ENCODE peak calls at places on chromosomes 13 and 19, in eight cellular contexts. B, D, E, S, Z, L, Q and Y are unnamed samples.

GRCh38 chr19:28242317-28242927 is 970.5 kb downstream of the UQCRFS1 start:
- DNase-seq in B (peak; percentile 19), D (no peak), E (peak; percentile 62), S (no peak), Z (no peak), L (no peak), Q (peak; percentile 25), Y (peak; percentile 2)

GRCh38 chr19:39917561-39918182 is 16.8 kb downstream of the FCGBP start:
- DNase-seq in B (no peak), D (no peak), E (no peak), S (no peak), Z (no peak), L (no peak), Q (no peak), Y (no peak)

GRCh38 chr19:41843371-41843770 is 1.1 kb downstream of the LYPD4 start:
- DNase-seq in B (no peak), D (no peak), E (no peak), S (no peak), Z (no peak), L (no peak), Q (no peak), Y (no peak)

GRCh38 chr19:19477705-19478383 is 37.5 kb downstream of the TSSK6 start:
- DNase-seq in B (peak; percentile 52), D (no peak), E (no peak), S (no peak), Z (no peak), L (no peak), Q (no peak), Y (no peak)

GRCh38 chr13:61954092-61954491 is 538.4 kb upstream of the PCDH20 start:
- DNase-seq in B (no peak), D (no peak), E (peak; percentile 52), S (no peak), Z (no peak), L (no peak), Q (no peak), Y (no peak)

GRCh38 chr13:47481521-47481920 is 519.6 kb downstream of the SUCLA2 start:
- DNase-seq in B (no peak), D (no peak), E (no peak), S (no peak), Z (no peak), L (no peak), Q (no peak), Y (no peak)

GRCh38 chr19:40223135-40223822 is 3.2 kb downstream of the CCNP start:
- DNase-seq in B (no peak), D (no peak), E (no peak), S (no peak), Z (no peak), L (no peak), Q (no peak), Y (no peak)

GRCh38 chr13:46569471-46569870 is 16.5 kb downstream of the LRCH1 start:
- DNase-seq in B (no peak), D (no peak), E (no peak), S (no peak), Z (peak; percentile 42), L (no peak), Q (no peak), Y (no peak)

GRCh38 chr13:103517066-103517767 is 451.0 kb upstream of the SLC10A2 start:
- DNase-seq in B (no peak), D (no peak), E (peak; percentile 26), S (no peak), Z (no peak), L (no peak), Q (no peak), Y (no peak)

GRCh38 chr13:74052402-74052928 is 81.7 kb downstream of the KLF12 start:
- DNase-seq in B (peak; percentile 19), D (no peak), E (no peak), S (no peak), Z (no peak), L (no peak), Q (no peak), Y (no peak)

GRCh38 chr13:44117351-44117750 is 237.6 kb downstream of the LACC1 start:
- DNase-seq in B (no peak), D (no peak), E (no peak), S (no peak), Z (no peak), L (no peak), Q (no peak), Y (no peak)

GRCh38 chr19:20472854-20473253 is 92.7 kb downstream of the ZNF737 start:
- DNase-seq in B (no peak), D (no peak), E (no peak), S (no peak), Z (no peak), L (no peak), Q (no peak), Y (no peak)

DNA sequence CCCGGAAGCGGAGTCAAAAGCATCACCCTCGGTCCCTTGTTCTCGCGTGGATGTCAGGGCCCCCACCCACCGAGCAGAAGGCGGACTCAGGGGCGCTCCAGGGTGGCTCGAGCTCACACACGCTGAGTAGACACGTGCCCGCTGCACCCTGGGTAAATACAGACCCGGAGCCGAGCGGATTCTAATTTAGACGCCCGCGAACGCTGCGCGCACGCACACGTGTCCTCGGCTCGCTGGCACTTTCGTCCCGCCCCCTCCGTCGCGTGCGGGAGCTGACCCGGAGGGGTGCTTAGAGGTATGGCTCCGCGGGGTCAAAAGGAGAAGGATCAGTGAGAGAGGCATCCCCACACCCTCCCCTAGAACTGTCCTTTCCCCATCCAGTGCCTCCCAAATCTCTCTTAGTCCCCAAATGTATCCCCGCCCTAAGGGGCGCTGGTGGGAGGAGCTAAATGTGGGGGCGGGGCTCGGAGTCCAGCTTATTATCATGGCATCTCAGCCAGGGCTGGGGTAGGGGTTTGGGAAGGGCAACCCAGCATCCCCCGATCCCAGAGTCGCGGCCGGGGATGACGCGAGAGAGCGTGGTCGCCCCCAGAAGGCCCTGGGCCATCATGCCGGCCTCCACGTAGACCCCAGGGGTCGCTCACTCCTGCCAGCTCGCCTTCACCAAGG is 451 bp upstream of the ICAM5 start:
- DNase-seq in B (no peak), D (no peak), E (peak; percentile 77), S (peak; percentile 44), Z (peak; percentile 57), L (no peak), Q (no peak), Y (peak; percentile 71)
- H3K4me3 ChIP-seq in B (peak overlapping the region; percentile 17), D (no peak overlapping the region), E (peak overlapping the region; percentile 50), S (peak overlapping the region; percentile 47), Z (peak overlapping the region; percentile 23), L (peak overlapping the region; percentile 73), Q (no peak overlapping the region), Y (peak overlapping the region; percentile 78)

GRCh38 chr13:104984296-104984818 is 1551.1 kb downstream of the EFNB2 start:
- DNase-seq in B (no peak), D (no peak), E (peak; percentile 72), S (no peak), Z (peak; percentile 43), L (no peak), Q (peak; percentile 15), Y (no peak)
- H3K4me3 ChIP-seq in B (no peak overlapping the region), D (no peak overlapping the region), E (no peak overlapping the region), S (no peak overlapping the region), Z (peak overlapping the region; percentile 14), L (peak overlapping the region; percentile 30), Q (no peak overlapping the region), Y (no peak overlapping the region)

DNA sequence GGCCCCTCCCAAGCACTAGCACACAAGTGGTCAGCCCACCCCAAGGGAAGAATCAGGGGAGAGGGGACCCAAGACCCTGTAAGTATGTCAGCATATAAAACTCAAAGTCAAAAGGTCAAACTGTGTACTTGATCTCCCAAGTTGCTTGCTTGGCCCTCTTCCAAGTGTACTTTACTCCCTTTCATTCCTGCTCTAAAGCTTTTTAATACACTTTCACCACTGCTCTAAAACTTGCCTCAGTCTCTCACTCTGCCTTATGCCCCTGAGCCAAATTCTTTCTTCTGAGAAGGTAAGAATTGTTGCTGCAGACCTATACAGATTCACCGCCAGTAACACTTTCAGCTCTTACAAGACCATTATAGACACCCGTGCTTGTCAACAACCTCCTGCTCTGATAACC is 15.1 kb upstream of the RNASEH2B start:
- DNase-seq in B (no peak), D (no peak), E (peak; percentile 42), S (no peak), Z (no peak), L (no peak), Q (no peak), Y (no peak)
- H3K4me3 ChIP-seq in B (no peak overlapping the region), D (no peak overlapping the region), E (no peak overlapping the region), S (no peak overlapping the region), Z (no peak overlapping the region), L (no peak overlapping the region), Q (no peak overlapping the region), Y (no peak overlapping the region)

DNA sequence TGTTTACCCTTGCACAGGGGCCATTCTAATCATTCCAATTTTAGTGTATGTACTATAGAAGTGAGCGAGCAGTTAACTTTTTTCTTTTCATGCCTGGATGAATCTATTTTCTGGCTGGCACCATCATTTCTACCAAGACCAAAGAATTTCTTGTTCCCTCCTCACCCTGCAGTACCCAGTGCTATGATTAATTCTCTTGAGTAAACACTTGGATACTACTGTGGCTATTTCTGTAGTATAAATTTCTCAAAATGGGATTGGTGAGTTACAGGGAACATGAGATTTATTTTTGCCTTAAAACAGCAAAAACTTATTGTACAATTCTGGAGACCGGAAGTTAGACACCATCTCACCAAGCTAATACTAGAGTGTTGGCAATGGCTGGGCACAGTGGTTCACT is 7.6 kb downstream of the ZNF446 start:
- DNase-seq in B (no peak), D (no peak), E (no peak), S (no peak), Z (no peak), L (no peak), Q (no peak), Y (no peak)
- H3K4me3 ChIP-seq in B (no peak overlapping the region), D (no peak overlapping the region), E (no peak overlapping the region), S (no peak overlapping the region), Z (no peak overlapping the region), L (no peak overlapping the region), Q (no peak overlapping the region), Y (no peak overlapping the region)

GRCh38 chr19:1240925-1241324 is 626 bp upstream of the ATP5F1D start:
- DNase-seq in B (no peak), D (peak; percentile 55), E (no peak), S (no peak), Z (no peak), L (no peak), Q (no peak), Y (no peak)
- H3K4me3 ChIP-seq in B (peak overlapping the region; percentile 83), D (no peak overlapping the region), E (peak overlapping the region; percentile 99), S (peak overlapping the region; percentile 71), Z (peak overlapping the region; percentile 76), L (peak overlapping the region; percentile 98), Q (no peak overlapping the region), Y (peak overlapping the region; percentile 73)